ENCODE peak calls at places on chromosomes 13 and 19, in four cellular contexts. N, V, M and Z are unnamed samples. For H3K4me1, the result is how much of the 10 kb centered on the place peaks cover.

GRCh38 chr13:53250272-53250875 is 221.8 kb downstream of the OLFM4 start:
- ATAC-seq in N (peak), V (peak), M (peak), Z (peak)

GRCh38 chr13:52706074-52706473 is 33.5 kb downstream of the CNMD start:
- ATAC-seq in N (no peak), V (peak), M (no peak), Z (no peak)

GRCh38 chr13:30713133-30713532 is 22.2 kb upstream of the ALOX5AP start:
- ATAC-seq in N (peak), V (peak), M (peak), Z (peak)

GRCh38 chr19:46975918-46976782 is 43.5 kb upstream of the NPAS1 start:
- ATAC-seq in N (no peak), V (peak), M (peak), Z (peak)

GRCh38 chr13:51525567-51526165 is 58.6 kb upstream of the WDFY2 start:
- ATAC-seq in N (no peak), V (no peak), M (peak), Z (no peak)

GRCh38 chr13:91540157-91540736 is 141.8 kb downstream of the GPC5 start:
- ATAC-seq in N (no peak), V (peak), M (no peak), Z (no peak)

GRCh38 chr19:38134538-38135149 is 89.4 kb downstream of the DPF1 start:
- ATAC-seq in N (peak), V (peak), M (peak), Z (no peak)

GRCh38 chr13:33244210-33244906 is 41.2 kb downstream of the STARD13 start:
- ATAC-seq in N (peak), V (no peak), M (no peak), Z (no peak)

GRCh38 chr13:24006520-24007248 is 109.4 kb upstream of the C1QTNF9B start:
- ATAC-seq in N (peak), V (no peak), M (peak), Z (no peak)

GRCh38 chr19:1811472-1811894 is 593 bp downstream of the ATP8B3 start:
- ATAC-seq in N (no peak), V (no peak), M (peak), Z (no peak)

GRCh38 chr13:36736119-36736726 is 62.4 kb downstream of the SERTM1 start:
- ATAC-seq in N (no peak), V (no peak), M (no peak), Z (no peak)

DNA sequence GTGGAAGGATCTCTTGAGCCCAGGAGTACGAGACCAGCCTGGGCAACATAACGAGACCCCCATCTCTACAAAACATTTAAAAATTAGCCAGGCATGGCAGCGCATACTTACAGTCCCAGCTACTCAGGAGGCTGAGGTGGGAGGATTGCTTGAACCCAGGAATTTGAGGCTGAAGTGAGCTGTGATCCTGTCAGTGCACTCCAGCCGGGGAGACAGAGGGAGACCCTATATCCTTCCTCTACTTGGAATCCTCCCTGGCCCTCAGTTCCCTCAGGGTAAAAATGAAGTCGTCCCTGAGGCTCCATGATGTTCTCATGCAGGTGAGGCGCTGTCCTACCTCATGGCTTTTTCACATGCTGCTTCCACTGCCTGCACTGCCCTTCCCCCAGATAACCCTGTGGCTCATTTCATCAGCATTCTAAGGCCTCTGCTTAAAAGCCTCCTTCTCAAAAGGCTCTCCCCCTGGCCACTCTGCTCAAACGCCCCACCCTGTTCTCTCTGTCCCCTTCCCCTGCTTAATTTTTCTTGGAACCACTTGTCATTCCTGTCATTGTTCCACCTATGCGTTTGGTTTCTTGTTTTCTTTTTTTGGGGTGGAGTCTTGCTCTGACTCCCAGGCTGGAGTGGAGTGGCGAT is 19.2 kb downstream of the DNM2 start:
- ATAC-seq in N (no peak), V (peak), M (no peak), Z (no peak)
- H3K4me1 ChIP-seq in N (under half), V (half or more), M (under half), Z (under half)

GRCh38 chr13:40460116-40460515 is 206.3 kb downstream of the FOXO1 start:
- ATAC-seq in N (no peak), V (no peak), M (no peak), Z (no peak)
- TF ChIP-seq EP300 in N (no peak), V (no peak), M (no peak), Z (no peak)

DNA sequence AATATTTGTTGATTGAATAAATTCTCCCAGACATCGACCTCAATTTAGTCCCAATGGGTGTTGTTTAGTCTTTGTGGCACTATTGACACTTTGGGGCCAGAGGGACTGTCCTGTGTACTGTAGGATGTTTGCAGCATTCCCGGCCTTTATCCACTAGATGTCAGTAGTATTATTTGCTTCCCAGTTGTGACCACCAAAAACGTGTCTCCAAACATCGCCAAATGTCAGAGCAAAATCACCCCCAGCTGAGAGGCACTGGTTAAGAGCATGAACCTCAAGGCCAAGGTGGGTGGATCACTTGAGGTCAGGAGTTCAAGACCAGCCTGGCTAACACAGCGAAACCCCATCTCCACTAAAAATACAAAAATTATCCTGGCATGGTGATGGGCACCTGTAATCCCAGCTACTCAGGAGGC is 15.4 kb downstream of the NLRP12 start:
- ATAC-seq in N (no peak), V (peak), M (peak), Z (no peak)
- H3K4me1 ChIP-seq in N (under half), V (under half), M (under half), Z (under half)

GRCh38 chr19:6457958-6458694 is 1.5 kb downstream of the SLC25A23 start:
- ATAC-seq in N (peak), V (peak), M (no peak), Z (no peak)

GRCh38 chr19:6458695-6459355 is 767 bp downstream of the SLC25A23 start:
- ATAC-seq in N (peak), V (peak), M (peak), Z (no peak)

GRCh38 chr19:6464070-6464873 is at the start of gene CRB3:
- ATAC-seq in N (no peak), V (no peak), M (peak), Z (no peak)

GRCh38 chr19:6459356-6460098 is at the start of gene SLC25A23:
- ATAC-seq in N (peak), V (peak), M (peak), Z (peak)

DNA sequence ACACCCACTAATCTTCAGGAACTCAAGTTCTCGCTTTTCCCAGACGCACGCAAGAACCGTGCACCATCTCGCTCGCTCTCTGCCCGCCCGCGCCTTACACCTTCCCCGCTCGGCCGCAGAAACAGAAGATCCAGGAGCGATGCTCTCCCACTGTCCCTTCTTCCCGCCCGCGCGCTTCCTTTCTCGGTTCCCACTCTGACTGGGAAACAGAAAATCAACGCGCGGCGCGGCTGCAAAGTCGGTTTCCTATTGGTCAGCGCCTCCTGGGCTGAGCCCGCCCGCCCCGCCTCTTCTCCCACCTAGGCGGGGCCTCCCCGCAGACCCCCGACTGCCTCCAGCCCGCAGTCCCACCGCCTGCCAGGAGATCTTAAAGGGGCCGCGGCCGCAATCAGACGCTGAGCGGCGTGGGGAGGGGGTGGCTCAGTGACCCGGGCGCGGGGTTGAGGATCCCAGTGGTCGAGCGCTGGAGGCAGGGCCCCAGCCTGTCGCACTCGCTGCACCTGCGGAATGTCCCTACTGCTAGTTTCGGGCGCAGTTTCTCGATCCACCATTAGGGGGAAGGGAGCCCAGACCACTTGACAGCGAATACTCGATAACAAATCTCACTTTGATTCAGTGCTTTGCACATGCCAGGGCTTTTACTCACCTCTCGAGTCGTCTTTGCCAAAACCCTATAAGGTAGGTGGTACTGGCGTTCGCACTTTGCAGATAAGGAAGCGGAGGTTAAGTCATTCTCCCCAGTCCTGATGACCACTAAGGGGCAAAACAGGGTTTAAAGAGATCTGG is 700 bp upstream of the SLC25A23 start:
- ATAC-seq in N (peak), V (peak), M (peak), Z (peak)
- TF ChIP-seq EP300 in N (no peak), V (no peak), M (no peak), Z (no peak)

GRCh38 chr13:111211789-111212516 is 96.8 kb downstream of the ARHGEF7 start:
- ATAC-seq in N (no peak), V (no peak), M (no peak), Z (no peak)
- H3K4me1 ChIP-seq in N (under half), V (under half), M (under half), Z (under half)